ENCODE peak calls at places on chromosome 9, in four cellular contexts. U, Y, W and G are unnamed samples.

GRCh38 chr9:126722252-126722921 is 82.5 kb upstream of the ZBTB43 start:
- DNase-seq in Y (peak), U (peak), W (peak), G (peak)

GRCh38 chr9:73523391-73523790 is 371.7 kb downstream of the ANXA1 start:
- DNase-seq in U (no peak), W (no peak), Y (no peak), G (no peak)

GRCh38 chr9:133210202-133210532 is 1.1 kb upstream of the OBP2B start:
- DNase-seq in U (no peak), Y (no peak), W (peak), G (no peak)

GRCh38 chr9:34575775-34576592 is 13.5 kb downstream of the CNTFR start:
- DNase-seq in W (no peak), Y (no peak), U (no peak), G (no peak)

GRCh38 chr9:29150606-29151005 is 1577.3 kb upstream of the C9orf72 start:
- DNase-seq in Y (no peak), U (no peak), W (no peak), G (no peak)

GRCh38 chr9:76510041-76510440 is 51.1 kb downstream of the GCNT1 start:
- DNase-seq in Y (no peak), W (no peak), U (no peak), G (no peak)

GRCh38 chr9:16744386-16744785 is 126.1 kb downstream of the BNC2 start:
- DNase-seq in W (no peak), U (no peak), Y (no peak), G (no peak)

GRCh38 chr9:129887210-129888084 is 52.2 kb downstream of the USP20 start:
- DNase-seq in W (no peak), Y (no peak), U (no peak), G (peak)

GRCh38 chr9:13952906-13953305 is 361.0 kb downstream of the NFIB start:
- DNase-seq in Y (no peak), U (no peak), W (no peak), G (no peak)

GRCh38 chr9:127279717-127280285 is 15.2 kb downstream of the GARNL3 start:
- DNase-seq in U (no peak), W (no peak), Y (no peak), G (no peak)

GRCh38 chr9:114662081-114662989 is 4.7 kb upstream of the TEX53 start:
- DNase-seq in Y (peak), W (no peak), U (peak), G (peak)

GRCh38 chr9:107345327-107345726 is 62.2 kb downstream of the RAD23B start:
- DNase-seq in Y (no peak), W (no peak), U (no peak), G (no peak)

GRCh38 chr9:112334319-112334828 is 955 bp upstream of the PTBP3 start:
- DNase-seq in W (no peak), U (no peak), Y (peak), G (no peak)

GRCh38 chr9:33750307-33750838 is 45.0 kb upstream of the PRSS3 start:
- DNase-seq in W (no peak), Y (no peak), U (no peak), G (no peak)

GRCh38 chr9:38057416-38058195 is 11.4 kb downstream of the SHB start:
- DNase-seq in U (peak), Y (peak), W (no peak), G (no peak)

GRCh38 chr9:138068601-138069035 is 191.0 kb downstream of the CACNA1B start:
- DNase-seq in W (no peak), Y (no peak), U (no peak), G (no peak)

GRCh38 chr9:84917366-84918063 is 248.0 kb downstream of the NTRK2 start:
- DNase-seq in Y (peak), W (no peak), U (peak), G (no peak)

GRCh38 chr9:134130503-134131375 is 5.1 kb upstream of the WDR5 start:
- DNase-seq in U (peak), W (no peak), Y (peak), G (no peak)

GRCh38 chr9:109816490-109816889 is 36.5 kb downstream of the PALM2AKAP2 start:
- DNase-seq in W (peak), Y (no peak), U (peak), G (no peak)

GRCh38 chr9:90802534-90802933 is 915 bp downstream of the SYK start:
- DNase-seq in U (no peak), W (no peak), Y (no peak), G (no peak)
- H3K4me2 ChIP-seq in U (no peak), W (peak), Y (peak), G (peak)

DNA sequence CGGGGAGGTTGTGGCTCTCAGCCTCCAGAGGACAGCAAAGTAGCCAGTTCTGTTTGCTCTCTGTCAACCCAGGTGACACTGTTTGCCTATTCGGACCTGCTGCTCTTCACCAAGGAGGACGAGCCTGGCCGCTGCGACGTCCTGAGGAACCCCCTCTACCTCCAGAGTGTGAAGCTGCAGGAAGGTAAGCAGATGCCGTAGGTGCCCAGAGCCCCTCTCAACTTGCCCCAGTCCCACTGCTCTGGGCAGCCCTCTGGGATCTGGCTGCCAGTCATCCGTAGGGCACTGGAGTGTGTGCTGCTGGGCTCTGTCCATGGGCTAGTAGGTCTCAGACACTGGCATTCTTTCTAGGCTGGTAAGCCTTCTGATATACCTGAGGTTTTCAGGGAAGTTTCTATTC is 59.3 kb downstream of the RGS3 start:
- DNase-seq in W (no peak), U (no peak), Y (no peak), G (no peak)
- H3K4me2 ChIP-seq in W (no peak), U (no peak), Y (no peak), G (no peak)

GRCh38 chr9:120580591-120580896 is 577 bp upstream of the CDK5RAP2 start:
- DNase-seq in Y (no peak), W (no peak), U (no peak), G (peak)
- H3K4me2 ChIP-seq in Y (no peak), W (peak), U (no peak), G (peak)

DNA sequence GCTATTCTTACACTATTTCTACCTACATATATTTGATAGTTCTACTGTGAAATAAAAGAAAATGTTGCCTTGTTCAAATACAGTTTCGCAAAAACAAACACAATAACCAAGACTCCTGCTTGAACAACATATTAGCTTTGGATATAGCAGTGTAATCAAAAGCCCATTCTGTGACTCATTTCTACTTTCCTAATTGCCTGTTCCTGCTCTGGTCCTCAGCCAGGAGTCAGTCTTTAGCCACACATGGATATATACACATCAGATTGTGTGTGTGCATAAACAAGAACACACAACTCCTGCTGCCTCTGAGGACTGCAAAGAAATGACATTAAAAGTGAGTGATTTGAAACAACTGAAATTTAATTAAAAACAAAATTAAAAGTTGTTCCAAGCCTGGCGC is 334.8 kb downstream of the TRIM32 start:
- DNase-seq in Y (no peak), W (no peak), U (no peak), G (no peak)
- H3K4me2 ChIP-seq in Y (no peak), W (no peak), U (no peak), G (no peak)

DNA sequence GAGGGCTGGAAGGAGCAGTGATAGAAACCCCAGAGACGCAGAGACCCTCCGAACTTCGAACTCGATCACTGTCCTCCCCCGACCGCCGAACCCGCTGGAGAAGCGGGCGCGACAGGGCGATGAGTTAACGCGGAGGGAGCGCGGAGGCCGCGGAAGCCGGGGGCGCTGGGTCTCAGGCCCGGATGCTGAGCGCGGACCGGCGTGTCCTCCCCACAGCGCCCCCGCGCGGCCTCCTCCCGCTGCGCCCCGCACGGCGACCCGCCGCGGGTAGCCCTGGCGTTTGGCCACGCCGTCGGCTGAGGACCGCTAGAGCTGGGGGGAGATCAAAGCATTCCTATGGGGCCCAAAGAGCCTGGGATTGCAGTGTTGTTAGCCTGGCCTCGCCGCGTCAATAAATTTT is 7.7 kb upstream of the DMRT2 start:
- DNase-seq in Y (no peak), U (peak), W (no peak), G (no peak)
- H3K4me2 ChIP-seq in Y (no peak), U (peak), W (no peak), G (no peak)